ENCODE peak calls at places on chromosomes 6 and 20, in seven cellular contexts. G, E, U, K, C, O and X are unnamed samples.

GRCh38 chr6:108685970-108686369 is 125.3 kb downstream of the FOXO3 start:
- DNase-seq in U (no peak), E (no peak), K (no peak), C (no peak), O (no peak), G (no peak), X (no peak)

GRCh38 chr20:38167851-38168760 is 3.0 kb upstream of the TGM2 start:
- DNase-seq in U (peak), E (no peak), C (peak), K (peak), G (peak), O (peak), X (peak)

GRCh38 chr6:148076046-148076445 is 266.6 kb upstream of the SASH1 start:
- DNase-seq in U (no peak), K (no peak), E (no peak), C (no peak), O (no peak), G (no peak), X (no peak)

GRCh38 chr6:168319279-168320051 is at the start of gene DACT2:
- DNase-seq in O (no peak), E (no peak), U (no peak), C (peak), K (no peak), G (no peak), X (no peak)

GRCh38 chr6:1482381-1483166 is 93.2 kb downstream of the FOXF2 start:
- DNase-seq in O (no peak), U (no peak), G (no peak), C (no peak), E (no peak), K (no peak), X (no peak)

GRCh38 chr6:2132416-2132815 is 113.0 kb downstream of the GMDS start:
- DNase-seq in O (no peak), K (no peak), E (no peak), U (no peak), C (no peak), G (no peak), X (no peak)

GRCh38 chr6:148170286-148170685 is 172.4 kb upstream of the SASH1 start:
- DNase-seq in G (no peak), E (no peak), C (no peak), O (no peak), K (no peak), U (no peak), X (no peak)

GRCh38 chr20:2533118-2533517 is 3.3 kb upstream of the TMC2 start:
- DNase-seq in U (no peak), C (no peak), E (no peak), K (no peak), O (no peak), G (no peak), X (no peak)

GRCh38 chr20:17654649-17655285 is 27.3 kb downstream of the RRBP1 start:
- DNase-seq in E (peak), U (peak), G (peak), O (peak), C (no peak), K (no peak), X (peak)

GRCh38 chr6:43070028-43070632 is 6.0 kb upstream of the PTK7 start:
- DNase-seq in O (no peak), G (no peak), C (peak), E (no peak), K (no peak), U (no peak), X (peak)

GRCh38 chr6:144908004-144908403 is 622.9 kb downstream of the UTRN start:
- DNase-seq in G (no peak), K (no peak), C (no peak), U (no peak), E (no peak), O (no peak), X (no peak)

GRCh38 chr6:167707686-167708500 is 118.8 kb upstream of the AFDN start:
- DNase-seq in C (no peak), E (no peak), K (no peak), U (no peak), O (no peak), G (no peak), X (no peak)

GRCh38 chr6:901696-902455 is 208.9 kb upstream of the EXOC2 start:
- DNase-seq in E (no peak), G (no peak), C (no peak), U (no peak), K (peak), O (no peak), X (no peak)

GRCh38 chr6:35080821-35081425 is 60.2 kb downstream of the TCP11 start:
- DNase-seq in K (no peak), E (peak), C (no peak), G (peak), U (no peak), O (peak), X (peak)

GRCh38 chr6:108163267-108163643 is 2.6 kb upstream of the NR2E1 start:
- DNase-seq in G (no peak), E (no peak), U (no peak), K (no peak), O (no peak), C (no peak), X (no peak)

GRCh38 chr6:98590957-98591356 is 243.4 kb upstream of the POU3F2 start:
- DNase-seq in U (no peak), G (no peak), C (no peak), E (no peak), K (no peak), O (no peak), X (no peak)

GRCh38 chr20:48740269-48740603 is 87.6 kb downstream of the PREX1 start:
- DNase-seq in C (no peak), O (no peak), K (no peak), E (no peak), U (no peak), G (no peak), X (no peak)

GRCh38 chr20:63414720-63415417 is 53.7 kb upstream of the CHRNA4 start:
- DNase-seq in K (no peak), C (no peak), E (no peak), O (no peak), U (no peak), G (no peak), X (no peak)

GRCh38 chr6:17816921-17817611 is 110.3 kb upstream of the NUP153 start:
- DNase-seq in G (no peak), K (no peak), U (no peak), E (no peak), O (no peak), C (peak), X (no peak)

GRCh38 chr6:12289655-12290489 is at the start of gene EDN1:
- DNase-seq in U (peak), K (peak), E (peak), O (peak), C (peak), G (peak), X (peak)

GRCh38 chr20:8876381-8876780 is 192.5 kb upstream of the PLCB4 start:
- DNase-seq in G (no peak), E (no peak), C (no peak), K (no peak), O (no peak), U (no peak), X (no peak)

GRCh38 chr6:15763827-15764226 is 101.0 kb upstream of the DTNBP1 start:
- DNase-seq in E (no peak), G (peak), C (no peak), K (no peak), U (no peak), O (no peak), X (no peak)

GRCh38 chr20:63505281-63505680 is 6.4 kb upstream of the EEF1A2 start:
- DNase-seq in O (no peak), C (no peak), U (no peak), K (no peak), G (no peak), E (no peak), X (no peak)

GRCh38 chr6:112332274-112332673 is 14.9 kb upstream of the RFPL4B start:
- DNase-seq in C (no peak), K (no peak), G (no peak), U (no peak), O (no peak), E (no peak), X (no peak)

GRCh38 chr6:18893540-18894269 is 506.6 kb downstream of the RNF144B start:
- DNase-seq in C (no peak), G (no peak), E (no peak), K (peak), O (no peak), U (no peak), X (no peak)

GRCh38 chr6:141472123-141472522 is 660.6 kb upstream of the GJE1 start:
- DNase-seq in C (no peak), K (no peak), U (no peak), E (no peak), O (no peak), G (no peak), X (no peak)

GRCh38 chr20:43247361-43247760 is 57.7 kb upstream of the PTPRT start:
- DNase-seq in O (no peak), U (no peak), G (no peak), C (no peak), K (no peak), E (no peak), X (no peak)

GRCh38 chr6:105757512-105758200 is 328.5 kb upstream of the PRDM1 start:
- DNase-seq in O (no peak), G (peak), C (no peak), K (no peak), U (no peak), E (no peak), X (no peak)

GRCh38 chr20:25468126-25469075 is 60.9 kb downstream of the GINS1 start:
- DNase-seq in U (no peak), K (no peak), O (peak), G (no peak), C (no peak), E (no peak), X (no peak)

GRCh38 chr6:127880452-127880851 is 20.4 kb downstream of the THEMIS start:
- DNase-seq in E (no peak), G (no peak), U (no peak), K (no peak), C (no peak), O (no peak), X (no peak)

GRCh38 chr6:35960192-35960591 is 39.3 kb upstream of the SRPK1 start:
- DNase-seq in U (no peak), E (no peak), O (no peak), C (no peak), G (no peak), K (no peak), X (no peak)

GRCh38 chr6:83119742-83120300 is 52.4 kb downstream of the DOP1A start:
- DNase-seq in C (no peak), U (no peak), E (no peak), O (no peak), G (no peak), K (no peak), X (no peak)

GRCh38 chr6:68238097-68238597 is 396.9 kb upstream of the ADGRB3 start:
- DNase-seq in G (no peak), E (no peak), U (no peak), O (no peak), C (no peak), K (no peak), X (no peak)

GRCh38 chr6:137166247-137167098 is 7.0 kb downstream of the IL22RA2 start:
- DNase-seq in G (no peak), K (no peak), C (no peak), O (no peak), U (no peak), E (no peak), X (no peak)

GRCh38 chr20:12305555-12305954 is 387.9 kb downstream of the BTBD3 start:
- DNase-seq in K (no peak), C (no peak), E (no peak), O (no peak), U (no peak), G (no peak), X (no peak)

GRCh38 chr20:58894652-58895051 is 42.1 kb downstream of the GNAS start:
- DNase-seq in O (no peak), K (no peak), C (no peak), G (no peak), U (no peak), E (no peak), X (no peak)

GRCh38 chr6:159716247-159717086 is 10.8 kb upstream of the WTAP start:
- DNase-seq in E (peak), K (no peak), O (peak), G (no peak), C (no peak), U (peak), X (peak)

GRCh38 chr6:29531668-29532067 is 27.9 kb downstream of the UBD start:
- DNase-seq in C (no peak), U (no peak), G (no peak), E (no peak), K (no peak), O (no peak), X (no peak)

GRCh38 chr20:63132131-63132714 is 83.7 kb downstream of the YTHDF1 start:
- DNase-seq in U (no peak), O (peak), G (no peak), C (no peak), K (no peak), E (peak), X (no peak)

DNA sequence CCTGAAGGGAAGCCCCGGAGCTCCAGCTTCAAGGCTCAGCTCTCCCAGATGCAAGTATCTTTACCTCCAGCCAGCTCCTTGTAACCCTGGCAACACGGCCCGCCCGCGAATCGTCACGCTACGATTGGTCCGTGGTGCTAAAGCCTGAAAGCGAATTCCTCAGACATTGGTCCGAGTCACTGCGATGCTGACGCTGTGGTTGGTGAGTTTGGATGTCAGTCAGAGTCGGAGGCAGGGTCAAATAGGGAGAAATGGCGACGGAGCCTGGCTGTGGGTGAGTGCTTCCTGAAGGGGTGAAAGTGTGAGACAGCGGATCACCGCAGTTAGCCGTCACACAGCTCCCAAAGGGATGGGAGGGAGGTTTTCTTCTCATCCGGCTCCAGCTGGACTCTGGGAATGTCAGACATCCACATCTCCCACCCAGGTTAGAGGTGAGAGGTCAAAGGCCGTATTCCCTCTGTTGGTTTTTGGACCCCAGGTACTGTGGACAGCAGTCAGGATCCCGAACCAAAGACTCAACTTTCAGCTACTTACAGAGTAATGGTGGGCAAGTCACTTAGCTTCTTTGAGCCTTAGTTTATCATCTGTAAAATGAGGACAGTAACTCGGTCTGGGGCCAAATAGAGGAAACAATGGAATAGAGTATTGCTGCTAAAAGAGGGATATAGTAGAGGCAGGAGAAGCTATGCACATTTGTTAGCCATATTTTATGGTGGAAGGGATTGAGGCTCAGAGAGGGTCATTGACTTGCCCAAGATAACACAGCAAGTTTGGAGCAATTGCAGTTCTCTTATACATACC is at the start of gene ZSWIM1:
- DNase-seq in O (peak), K (peak), E (peak), U (peak), C (peak), G (peak), X (peak)
- TF ChIP-seq POLR2A in O (no peak), K (no peak), E (peak), U (peak), C (peak), G (peak), X (peak)

GRCh38 chr6:7175463-7175862 is 67.7 kb downstream of the RREB1 start:
- DNase-seq in O (no peak), G (no peak), C (no peak), U (no peak), K (no peak), E (no peak), X (no peak)

GRCh38 chr6:7176208-7176607 is 68.4 kb downstream of the RREB1 start:
- DNase-seq in C (no peak), O (no peak), G (no peak), K (no peak), E (no peak), U (no peak), X (peak)

GRCh38 chr6:7172605-7173185 is 64.9 kb downstream of the RREB1 start:
- DNase-seq in U (no peak), E (no peak), O (no peak), K (no peak), C (no peak), G (no peak), X (no peak)

GRCh38 chr6:7171733-7172132 is 64.0 kb downstream of the RREB1 start:
- DNase-seq in U (no peak), G (no peak), C (no peak), E (no peak), K (no peak), O (no peak), X (no peak)

DNA sequence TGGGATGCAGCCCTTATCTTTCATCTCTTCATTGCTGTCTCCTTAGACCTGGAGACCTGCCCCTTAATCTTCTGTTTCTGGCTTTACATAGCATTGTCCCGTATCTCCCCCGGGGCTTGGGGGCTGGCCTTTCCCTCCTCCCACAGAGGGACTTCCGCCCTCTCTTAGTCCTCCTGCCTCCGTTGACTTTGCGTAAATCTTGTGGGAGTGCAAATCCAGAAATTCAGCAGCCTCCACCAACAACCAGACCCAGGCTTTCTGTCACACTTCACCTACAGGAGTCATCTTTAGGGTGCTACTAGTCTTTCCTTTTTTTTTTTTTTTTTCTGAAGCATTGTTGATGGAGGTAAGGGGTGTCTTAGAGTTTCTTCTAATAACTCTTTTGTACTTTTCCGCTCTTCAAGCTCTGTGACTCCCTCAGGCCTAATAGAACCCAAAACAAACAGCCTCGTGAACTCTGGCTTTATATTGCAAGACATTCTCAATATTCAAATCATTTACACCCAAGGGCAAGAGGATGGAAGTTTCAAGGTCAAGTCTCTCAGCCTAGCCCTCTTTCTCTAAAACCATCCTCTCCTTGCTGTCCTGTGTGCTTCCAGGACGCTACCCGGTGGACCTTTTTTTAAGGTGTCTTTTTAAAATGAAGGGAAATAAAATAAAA is 66.2 kb downstream of the RREB1 start:
- DNase-seq in K (no peak), G (no peak), E (no peak), O (no peak), C (no peak), U (no peak), X (no peak)
- TF ChIP-seq EP300 in K (no peak), G (no peak), E (no peak), O (no peak), C (no peak), U (no peak), X (no peak)

DNA sequence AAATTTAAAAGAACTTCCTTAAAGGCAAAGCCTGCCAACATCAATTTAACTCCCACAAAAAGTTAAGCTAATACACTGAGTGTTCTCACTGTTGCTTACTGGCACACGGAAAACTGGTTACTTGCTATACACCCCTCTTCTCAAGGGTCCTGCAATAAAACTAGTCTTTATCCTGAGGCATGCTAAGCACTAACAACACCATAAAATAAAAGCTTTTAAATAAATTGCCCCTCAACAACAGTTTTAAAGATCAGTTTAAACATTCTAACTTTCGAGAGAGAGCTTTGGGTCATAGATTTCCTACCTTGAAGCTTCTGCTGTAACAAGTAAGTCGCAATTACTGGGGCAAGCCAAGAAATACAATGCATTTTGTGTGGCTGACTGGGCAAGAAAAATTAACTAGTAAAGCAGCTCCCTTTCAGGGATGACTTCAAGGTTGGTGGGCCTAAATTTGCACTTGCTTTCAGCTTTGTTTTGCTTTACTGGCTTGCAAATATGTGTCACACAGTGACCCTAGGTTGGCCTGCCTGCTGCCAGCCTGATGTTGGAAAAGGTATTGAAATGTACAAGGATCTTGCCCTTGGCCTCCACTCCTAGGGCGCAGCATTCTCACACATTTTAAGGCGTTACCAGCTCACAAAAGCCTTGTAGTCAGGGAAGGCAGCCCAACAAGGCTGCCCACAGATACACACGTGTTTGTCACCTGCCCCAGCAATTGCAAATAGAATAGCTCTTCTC is 4.0 kb upstream of the HEY2 start:
- DNase-seq in C (no peak), K (no peak), E (no peak), O (no peak), G (no peak), U (no peak), X (no peak)
- H3K4me3 ChIP-seq in C (no peak), K (no peak), E (no peak), O (no peak), G (no peak), U (no peak), X (no peak)

GRCh38 chr20:62066983-62067433 is 1.3 kb upstream of the TAF4 start:
- DNase-seq in K (no peak), O (no peak), C (no peak), U (peak), E (no peak), G (peak), X (peak)

GRCh38 chr20:62065669-62066338 is at the start of gene TAF4:
- DNase-seq in U (peak), K (peak), E (peak), C (peak), G (peak), O (peak), X (peak)

GRCh38 chr20:62064788-62065668 is 653 bp downstream of the TAF4 start:
- DNase-seq in C (no peak), E (peak), G (peak), O (no peak), K (peak), U (no peak), X (no peak)

GRCh38 chr20:62067547-62068260 is 2.0 kb upstream of the TAF4 start:
- DNase-seq in E (no peak), O (no peak), G (no peak), K (no peak), C (no peak), U (no peak), X (no peak)

DNA sequence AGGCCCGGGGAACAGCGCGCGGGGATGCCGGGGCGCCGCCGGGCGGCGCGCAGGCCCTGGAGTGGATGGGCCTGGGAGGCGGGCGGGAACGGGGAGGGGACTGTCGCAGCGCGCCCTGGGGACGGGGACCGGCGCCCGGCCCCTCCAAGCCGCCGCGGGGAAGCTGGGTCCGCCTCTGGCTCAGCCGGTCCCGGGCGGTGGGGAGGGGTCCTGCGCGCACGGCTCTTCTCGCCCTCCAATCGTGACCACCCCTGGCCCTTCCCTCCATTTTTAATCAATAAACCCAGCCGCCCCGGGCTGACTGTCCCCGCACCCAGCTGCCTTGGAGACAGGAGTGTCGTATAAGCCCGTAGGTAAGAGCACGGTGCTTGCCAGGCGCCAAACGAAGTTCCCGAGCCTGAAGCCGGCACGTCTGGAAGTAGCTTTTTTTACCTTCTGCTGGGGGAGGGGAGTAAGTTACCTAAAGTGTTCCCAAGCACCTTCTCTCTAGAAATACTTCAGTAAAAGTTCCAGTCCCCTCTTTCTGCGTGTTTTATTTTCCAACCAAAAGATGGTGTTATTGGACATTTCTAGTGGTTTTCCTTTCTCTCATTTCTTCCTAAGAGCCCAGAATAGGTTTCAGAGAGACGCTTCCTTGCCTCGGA is 780 bp upstream of the TAF4 start:
- DNase-seq in G (peak), K (peak), C (peak), U (peak), E (peak), O (no peak), X (peak)
- TF ChIP-seq POLR2A in G (peak), K (no peak), C (no peak), U (no peak), E (no peak), O (no peak), X (no peak)